ENCODE peak calls at places on chromosomes 3 and 15, in ten cellular contexts. I is sciatic nerve; A is activated CD8-positive, alpha-beta memory T cell treated with anti-CD3 and anti-CD28 coated beads for 4 hours; O is RPMI7951; N is T-helper 17 cell; U is NCI-H1092 treated with DMSO at 0.1 percent for 48 hours; J is T-helper 9 cell; B is PC-9; Q is brain microvascular endothelial cell; G is smooth muscle cell of the brain vasculature. R is an unnamed sample.

GRCh38 chr3:171380711-171381435 is 79.3 kb downstream of the TNIK start:
- DNase-seq in J (no peak), B (no peak), I (no peak), Q (no peak), U (no peak), A (no peak), G (no peak), O (no peak), N (no peak), R (no peak)

GRCh38 chr15:31387101-31387482 is 60.5 kb downstream of the KLF13 start:
- DNase-seq in O (no peak), B (no peak), Q (no peak), G (no peak), U (no peak), J (no peak), A (no peak), I (no peak), N (no peak), R (no peak)

GRCh38 chr15:31275331-31276262 is 51.0 kb upstream of the KLF13 start:
- DNase-seq in J (no peak), Q (no peak), A (no peak), I (no peak), O (peak), U (peak), N (no peak), G (no peak), B (no peak), R (no peak)

GRCh38 chr3:102394517-102394916 is 40.3 kb upstream of the ZPLD1 start:
- DNase-seq in J (no peak), A (no peak), U (no peak), Q (no peak), G (no peak), I (no peak), B (no peak), O (no peak), N (no peak), R (no peak)

GRCh38 chr3:129005526-129006303 is 4.6 kb downstream of the EFCC1 start:
- DNase-seq in A (no peak), G (no peak), Q (no peak), U (peak), J (no peak), I (no peak), N (no peak), O (no peak), B (no peak), R (no peak)

GRCh38 chr3:149114458-149114857 is 15.0 kb upstream of the HPS3 start:
- DNase-seq in U (no peak), A (no peak), I (no peak), J (no peak), O (no peak), B (no peak), N (no peak), Q (no peak), G (no peak), R (no peak)

GRCh38 chr3:183298708-183299153 is 45.7 kb downstream of the B3GNT5 start:
- DNase-seq in Q (peak), B (no peak), N (no peak), A (no peak), G (peak), I (peak), J (no peak), O (peak), U (no peak), R (no peak)

GRCh38 chr15:69305204-69305931 is 6.7 kb downstream of the PAQR5 start:
- DNase-seq in B (peak), G (peak), J (no peak), O (peak), U (no peak), N (no peak), A (no peak), I (no peak), Q (peak), R (no peak)

GRCh38 chr15:90427185-90427584 is 39.1 kb downstream of the IQGAP1 start:
- DNase-seq in O (no peak), G (no peak), A (no peak), B (no peak), U (no peak), N (no peak), J (no peak), Q (no peak), I (no peak), R (no peak)

GRCh38 chr3:119627461-119627860 is 29.8 kb downstream of the PLA1A start:
- DNase-seq in U (no peak), O (peak), I (no peak), A (no peak), J (no peak), Q (no peak), G (no peak), N (peak), B (no peak), R (no peak)

GRCh38 chr3:39910828-39911464 is 101.5 kb downstream of the MYRIP start:
- DNase-seq in G (no peak), Q (no peak), J (no peak), O (no peak), N (no peak), A (no peak), U (no peak), I (no peak), B (no peak), R (no peak)

GRCh38 chr3:25338158-25338725 is 89.8 kb upstream of the RARB start:
- DNase-seq in G (no peak), I (no peak), U (peak), N (no peak), O (no peak), J (no peak), Q (no peak), B (no peak), A (no peak), R (no peak)

GRCh38 chr3:150736903-150737832 is 25.8 kb downstream of the SIAH2 start:
- DNase-seq in N (no peak), J (no peak), I (no peak), G (no peak), A (no peak), B (no peak), O (no peak), Q (no peak), U (no peak), R (no peak)

GRCh38 chr15:83999396-84000120 is 236.0 kb upstream of the GOLGA6L4 start:
- DNase-seq in Q (no peak), A (no peak), B (no peak), U (no peak), I (no peak), N (no peak), O (no peak), J (no peak), G (no peak), R (no peak)

GRCh38 chr3:22729981-22730380 is 473.1 kb upstream of the UBE2E2 start:
- DNase-seq in B (no peak), Q (peak), G (no peak), N (no peak), J (no peak), I (no peak), U (no peak), O (no peak), A (no peak), R (no peak)

R was measured in CMK.